ENCODE peak calls at places on chromosomes 6 and 20, in six cellular contexts. T is IMR-90, Q is mesenchymal stem cell, F is H1, L is neuronal stem cell, M is mesendoderm. D is an unnamed sample.

GRCh38 chr6:31178143-31179041 is 7.9 kb upstream of the POU5F1 start:
- DNase-seq in T (no peak), Q (no peak), L (no peak), M (no peak), F (no peak), D (no peak)

GRCh38 chr20:14688045-14688444 is 350.6 kb upstream of the FLRT3 start:
- DNase-seq in M (no peak), F (no peak), L (no peak), Q (no peak), T (no peak), D (no peak)

GRCh38 chr6:11909696-11910132 is 102.4 kb upstream of the HIVEP1 start:
- DNase-seq in T (peak), Q (no peak), L (no peak), M (no peak), F (no peak), D (no peak)

GRCh38 chr6:132650413-132650812 is 8.6 kb downstream of the TAAR1 start:
- DNase-seq in M (peak), L (no peak), T (no peak), F (no peak), Q (no peak), D (no peak)

GRCh38 chr6:37054171-37054570 is 48.7 kb downstream of the FGD2 start:
- DNase-seq in T (no peak), M (no peak), F (no peak), Q (no peak), L (no peak), D (no peak)

GRCh38 chr6:160791459-160791858 is 89.4 kb downstream of the PLG start:
- DNase-seq in Q (no peak), F (no peak), L (no peak), M (no peak), T (no peak), D (no peak)

GRCh38 chr6:45038226-45038625 is 289.9 kb upstream of the RUNX2 start:
- DNase-seq in M (no peak), Q (no peak), T (no peak), F (no peak), L (no peak), D (no peak)

GRCh38 chr6:87391334-87391733 is 16.4 kb upstream of the CFAP206 start:
- DNase-seq in T (peak), F (peak), L (peak), M (peak), Q (peak), D (peak)

GRCh38 chr20:62027116-62027515 is 38.6 kb downstream of the TAF4 start:
- DNase-seq in F (no peak), L (no peak), T (peak), M (no peak), Q (no peak), D (no peak)

GRCh38 chr6:25113436-25113835 is 165.7 kb upstream of the CARMIL1 start:
- DNase-seq in T (no peak), L (no peak), Q (no peak), M (no peak), F (no peak), D (no peak)

GRCh38 chr6:131212024-131212423 is 76.8 kb downstream of the AKAP7 start:
- DNase-seq in M (no peak), F (no peak), L (no peak), Q (no peak), T (peak), D (no peak)

GRCh38 chr6:98716341-98716740 is 118.0 kb upstream of the POU3F2 start:
- DNase-seq in L (peak), T (no peak), F (no peak), Q (no peak), M (peak), D (no peak)

GRCh38 chr6:113854531-113855499 is 2.3 kb upstream of the MARCKS start:
- DNase-seq in Q (peak), F (no peak), T (peak), L (peak), M (peak), D (peak)

GRCh38 chr6:113857565-113858066 is 471 bp downstream of the MARCKS start:
- DNase-seq in Q (no peak), F (no peak), T (no peak), L (peak), M (peak), D (peak)

GRCh38 chr6:113856571-113857564 is at the start of gene MARCKS:
- DNase-seq in T (peak), M (peak), F (no peak), Q (peak), L (peak), D (peak)

GRCh38 chr6:113856011-113856551 is 1.1 kb upstream of the MARCKS start:
- DNase-seq in T (peak), Q (peak), M (peak), L (peak), F (no peak), D (peak)

GRCh38 chr6:113855500-113856010 is 1.6 kb upstream of the MARCKS start:
- DNase-seq in Q (peak), L (no peak), T (peak), M (no peak), F (no peak), D (no peak)
- H2BK120ac ChIP-seq in Q (peak), L (no peak), T (peak), M (no peak), F (no peak), D (peak)

GRCh38 chr6:106974337-106974998 is at the start of gene CD24:
- DNase-seq in F (no peak), L (peak), Q (peak), M (peak), T (no peak), D (no peak)

GRCh38 chr6:106976270-106976669 is 1.7 kb upstream of the CD24 start:
- DNase-seq in T (no peak), L (no peak), F (no peak), Q (no peak), M (no peak), D (peak)

GRCh38 chr6:106975699-106976032 is 1.1 kb upstream of the CD24 start:
- DNase-seq in F (no peak), T (no peak), M (peak), Q (peak), L (peak), D (no peak)

GRCh38 chr6:106973841-106974336 is 640 bp downstream of the CD24 start:
- DNase-seq in Q (peak), L (peak), M (peak), T (no peak), F (no peak), D (peak)

GRCh38 chr6:106974999-106975698 is 620 bp upstream of the CD24 start:
- DNase-seq in F (no peak), Q (peak), T (no peak), L (peak), M (peak), D (peak)
- H2BK120ac ChIP-seq in F (peak), Q (no peak), T (no peak), L (no peak), M (peak), D (peak)

GRCh38 chr20:48380661-48381060 is 447.1 kb downstream of the PREX1 start:
- DNase-seq in L (no peak), T (no peak), Q (no peak), M (no peak), F (no peak), D (no peak)

GRCh38 chr20:48383252-48383651 is 444.5 kb downstream of the PREX1 start:
- DNase-seq in Q (no peak), L (no peak), M (no peak), T (no peak), F (no peak), D (no peak)

GRCh38 chr20:48381353-48382120 is 446.3 kb downstream of the PREX1 start:
- DNase-seq in F (no peak), Q (no peak), M (no peak), L (no peak), T (no peak), D (no peak)

GRCh38 chr20:48384147-48384818 is 443.5 kb downstream of the PREX1 start:
- DNase-seq in F (no peak), T (no peak), M (peak), L (no peak), Q (no peak), D (no peak)

GRCh38 chr20:48382304-48382703 is 445.5 kb downstream of the PREX1 start:
- DNase-seq in F (no peak), T (no peak), M (no peak), L (no peak), Q (no peak), D (no peak)
- H2BK120ac ChIP-seq in F (no peak), T (no peak), M (no peak), L (no peak), Q (no peak), D (no peak)

GRCh38 chr6:129350278-129350677 is 359.7 kb downstream of the ARHGAP18 start:
- DNase-seq in M (no peak), L (no peak), T (no peak), F (no peak), Q (no peak), D (no peak)
- H2BK120ac ChIP-seq in M (no peak), L (no peak), T (no peak), F (no peak), Q (no peak), D (no peak)

DNA sequence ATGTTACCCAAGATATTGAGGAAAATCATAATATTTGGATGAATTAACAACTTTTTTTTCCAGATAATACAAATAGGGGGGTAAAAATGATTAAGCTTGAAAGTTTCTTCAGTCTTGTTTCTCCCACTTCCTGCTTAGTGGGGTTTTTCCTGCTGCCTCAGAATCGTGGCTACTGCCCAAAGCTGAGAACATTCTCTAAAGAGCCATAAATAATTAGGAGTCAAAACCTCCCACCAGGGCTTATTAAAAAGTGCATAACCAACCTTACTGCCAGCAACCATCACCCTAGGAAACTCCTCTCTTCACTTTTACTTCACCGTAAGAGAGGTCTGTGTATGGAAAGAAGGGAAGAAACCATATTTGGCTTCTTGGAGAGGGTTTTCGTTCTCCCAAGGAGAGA is 9.0 kb upstream of the LCA5 start:
- DNase-seq in L (no peak), M (no peak), Q (peak), T (peak), F (no peak), D (no peak)
- H2BK120ac ChIP-seq in L (no peak), M (no peak), Q (no peak), T (peak), F (no peak), D (no peak)

GRCh38 chr6:164291224-164291623 is 876.7 kb downstream of the QKI start:
- DNase-seq in T (no peak), Q (no peak), M (no peak), L (no peak), F (no peak), D (no peak)

DNA sequence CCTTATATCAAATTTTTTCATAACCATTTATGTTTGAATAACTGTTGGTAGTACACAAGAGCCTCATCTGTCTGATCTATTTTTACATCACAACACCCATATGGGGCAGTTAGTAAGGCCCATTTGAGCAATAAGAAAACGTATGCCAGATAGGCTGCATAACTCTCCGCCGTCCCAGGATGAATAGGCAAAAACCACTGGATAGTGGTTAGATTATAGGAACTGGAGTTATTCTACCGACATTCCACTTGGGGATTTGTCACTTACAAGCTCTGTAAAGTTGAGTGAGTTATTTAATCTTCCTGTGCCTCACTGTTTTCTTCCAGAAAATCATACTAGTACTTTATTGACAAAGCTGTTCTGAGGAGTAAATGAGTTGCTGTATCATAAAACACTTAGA is 881.9 kb downstream of the QKI start:
- DNase-seq in F (no peak), L (no peak), T (no peak), M (no peak), Q (no peak), D (no peak)
- H2BK120ac ChIP-seq in F (no peak), L (no peak), T (no peak), M (no peak), Q (no peak), D (no peak)

GRCh38 chr6:141594874-141595273 is 537.9 kb upstream of the GJE1 start:
- DNase-seq in M (no peak), F (no peak), T (no peak), L (no peak), Q (no peak), D (no peak)

GRCh38 chr6:141593311-141593710 is 539.4 kb upstream of the GJE1 start:
- DNase-seq in F (no peak), M (no peak), T (no peak), L (no peak), Q (no peak), D (no peak)

DNA sequence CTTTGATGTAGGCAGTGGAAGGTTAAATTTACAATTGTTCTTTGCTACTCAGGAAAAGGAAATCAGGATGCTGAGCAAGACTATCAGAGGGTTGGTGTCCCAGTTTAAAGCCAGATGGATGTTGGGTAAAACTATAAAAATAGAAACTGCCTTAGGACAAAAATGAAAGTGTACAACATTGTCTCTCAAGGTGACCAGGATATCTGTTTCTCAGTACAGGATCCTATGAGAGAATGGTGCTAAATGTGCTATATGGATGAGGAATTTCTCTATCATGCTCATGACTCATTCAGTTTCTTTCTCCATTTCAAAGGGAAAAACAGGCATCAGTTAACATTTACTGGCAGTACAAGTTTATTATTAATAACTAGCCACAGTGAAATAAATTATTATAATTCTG is 534.2 kb upstream of the GJE1 start:
- DNase-seq in T (peak), M (no peak), L (no peak), Q (peak), F (no peak), D (no peak)
- H2BK120ac ChIP-seq in T (no peak), M (no peak), L (no peak), Q (no peak), F (no peak), D (no peak)

GRCh38 chr6:42783177-42783875 is 1.5 kb downstream of the BICRAL start:
- DNase-seq in L (peak), Q (peak), F (no peak), M (peak), T (peak), D (peak)
- H2BK120ac ChIP-seq in L (peak), Q (peak), F (peak), M (peak), T (peak), D (peak)

DNA sequence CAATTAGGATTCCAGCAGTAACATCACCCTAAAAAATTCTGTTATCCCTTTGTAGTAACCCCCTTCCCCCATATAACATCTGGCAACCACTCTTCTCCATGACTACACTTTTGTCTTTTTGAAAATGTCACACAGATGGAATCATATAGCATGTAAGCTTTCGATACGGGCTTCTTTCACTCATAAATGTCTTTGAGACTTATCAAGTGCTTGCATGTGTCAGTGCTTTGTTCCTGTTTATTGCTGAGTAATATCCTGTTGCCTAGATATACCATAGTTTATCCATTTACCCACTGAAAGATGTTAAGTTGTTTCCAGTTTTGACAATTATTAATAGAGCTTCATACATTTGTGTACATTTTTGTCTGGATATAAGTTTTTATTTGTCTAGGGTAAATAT is 10.4 kb upstream of the SNPH start:
- DNase-seq in Q (no peak), M (no peak), T (no peak), L (no peak), F (no peak), D (no peak)
- H2BK120ac ChIP-seq in Q (no peak), M (no peak), T (no peak), L (no peak), F (no peak), D (no peak)